ENCODE peak calls at places on chromosomes 16 and 17, in four cellular contexts. One of them, this sample, is unnamed.

GRCh38 chr16:68954871-68955635 is 111.7 kb downstream of the TANGO6 start:
- DNase-seq in HepG2: no peak
- DNase-seq in GM12878: no peak
- DNase-seq in K562: no peak
- DNase-seq in this sample: no peak

GRCh38 chr17:81285179-81285878 is 9.8 kb downstream of the SLC38A10 start:
- DNase-seq in HepG2: no peak
- DNase-seq in GM12878: no peak
- DNase-seq in K562: peak
- DNase-seq in this sample: peak

GRCh38 chr16:22633280-22633679 is 122.6 kb downstream of the NPIPB5 start:
- DNase-seq in HepG2: no peak
- DNase-seq in GM12878: no peak
- DNase-seq in K562: no peak
- DNase-seq in this sample: no peak

GRCh38 chr16:23952128-23953041 is 116.6 kb downstream of the PRKCB start:
- DNase-seq in HepG2: no peak
- DNase-seq in GM12878: no peak
- DNase-seq in K562: peak
- DNase-seq in this sample: no peak

GRCh38 chr17:17876959-17877547 is 40.3 kb upstream of the SREBF1 start:
- DNase-seq in HepG2: no peak
- DNase-seq in GM12878: no peak
- DNase-seq in K562: no peak
- DNase-seq in this sample: no peak

GRCh38 chr16:85184404-85184803 is 72.1 kb upstream of the CIBAR2 start:
- DNase-seq in HepG2: no peak
- DNase-seq in GM12878: no peak
- DNase-seq in K562: no peak
- DNase-seq in this sample: no peak

GRCh38 chr17:9291912-9292562 is 270.7 kb downstream of the NTN1 start:
- DNase-seq in HepG2: peak
- DNase-seq in GM12878: no peak
- DNase-seq in K562: peak
- DNase-seq in this sample: peak

GRCh38 chr17:78300962-78301820 is 58.7 kb downstream of the SOCS3 start:
- DNase-seq in HepG2: no peak
- DNase-seq in GM12878: no peak
- DNase-seq in K562: no peak
- DNase-seq in this sample: no peak

GRCh38 chr17:67521773-67522069 is 144.6 kb downstream of the PITPNC1 start:
- DNase-seq in HepG2: no peak
- DNase-seq in GM12878: no peak
- DNase-seq in K562: no peak
- DNase-seq in this sample: no peak

GRCh38 chr17:71942626-71943025 is 178.2 kb upstream of the SOX9 start:
- DNase-seq in HepG2: no peak
- DNase-seq in GM12878: no peak
- DNase-seq in K562: no peak
- DNase-seq in this sample: no peak

GRCh38 chr16:70674221-70675014 is 11.4 kb downstream of the MTSS2 start:
- DNase-seq in HepG2: no peak
- DNase-seq in GM12878: no peak
- DNase-seq in K562: no peak
- DNase-seq in this sample: no peak

GRCh38 chr17:72576289-72576759 is 455.5 kb downstream of the SOX9 start:
- DNase-seq in HepG2: peak
- DNase-seq in GM12878: no peak
- DNase-seq in K562: no peak
- DNase-seq in this sample: no peak

GRCh38 chr17:72338847-72339790 is 218.3 kb downstream of the SOX9 start:
- DNase-seq in HepG2: peak
- DNase-seq in GM12878: no peak
- DNase-seq in K562: no peak
- DNase-seq in this sample: peak

GRCh38 chr17:28944862-28945741 is 6.2 kb downstream of the PHF12 start:
- DNase-seq in HepG2: no peak
- DNase-seq in GM12878: no peak
- DNase-seq in K562: no peak
- DNase-seq in this sample: no peak

GRCh38 chr17:59848778-59849177 is 44.0 kb downstream of the TUBD1 start:
- DNase-seq in HepG2: peak
- DNase-seq in GM12878: no peak
- DNase-seq in K562: no peak
- DNase-seq in this sample: no peak

GRCh38 chr17:27244481-27245223 is 49.3 kb upstream of the WSB1 start:
- DNase-seq in HepG2: peak
- DNase-seq in GM12878: no peak
- DNase-seq in K562: no peak
- DNase-seq in this sample: peak

GRCh38 chr17:8062807-8063483 is 24.1 kb downstream of the ALOX15B start:
- DNase-seq in HepG2: no peak
- DNase-seq in GM12878: no peak
- DNase-seq in K562: no peak
- DNase-seq in this sample: peak

GRCh38 chr16:70474320-70475053 is 20.1 kb downstream of the FCSK start:
- DNase-seq in HepG2: no peak
- DNase-seq in GM12878: no peak
- DNase-seq in K562: no peak
- DNase-seq in this sample: no peak

GRCh38 chr16:57614546-57615343 is 13.7 kb upstream of the ADGRG1 start:
- DNase-seq in HepG2: no peak
- DNase-seq in GM12878: no peak
- DNase-seq in K562: no peak
- DNase-seq in this sample: no peak

GRCh38 chr17:42436401-42436800 is 13.3 kb upstream of the CAVIN1 start:
- DNase-seq in HepG2: peak
- DNase-seq in GM12878: no peak
- DNase-seq in K562: peak
- DNase-seq in this sample: peak

GRCh38 chr17:27624555-27624954 is 6.4 kb upstream of the LGALS9 start:
- DNase-seq in HepG2: no peak
- DNase-seq in GM12878: no peak
- DNase-seq in K562: no peak
- DNase-seq in this sample: no peak

GRCh38 chr17:80663783-80664206 is 119.2 kb downstream of the RPTOR start:
- DNase-seq in HepG2: no peak
- DNase-seq in GM12878: no peak
- DNase-seq in K562: no peak
- DNase-seq in this sample: no peak

GRCh38 chr16:13919330-13919682 is 648 bp upstream of the ERCC4 start:
- DNase-seq in HepG2: peak
- DNase-seq in GM12878: no peak
- DNase-seq in K562: peak
- DNase-seq in this sample: no peak

GRCh38 chr17:39244016-39244599 is 18.4 kb upstream of the STAC2 start:
- DNase-seq in HepG2: no peak
- DNase-seq in GM12878: no peak
- DNase-seq in K562: no peak
- DNase-seq in this sample: no peak

GRCh38 chr17:58576679-58577367 is 62.4 kb upstream of the MTMR4 start:
- DNase-seq in HepG2: peak
- DNase-seq in GM12878: no peak
- DNase-seq in K562: no peak
- DNase-seq in this sample: no peak

GRCh38 chr17:7644768-7645167 is 6.0 kb upstream of the ATP1B2 start:
- DNase-seq in HepG2: no peak
- DNase-seq in GM12878: no peak
- DNase-seq in K562: no peak
- DNase-seq in this sample: no peak

GRCh38 chr16:57260294-57260929 is 15.4 kb downstream of the ARL2BP start:
- DNase-seq in HepG2: no peak
- DNase-seq in GM12878: peak
- DNase-seq in K562: peak
- DNase-seq in this sample: peak

GRCh38 chr17:40366861-40367518 is 2.5 kb upstream of the GJD3 start:
- DNase-seq in HepG2: no peak
- DNase-seq in GM12878: no peak
- DNase-seq in K562: peak
- DNase-seq in this sample: no peak

DNA sequence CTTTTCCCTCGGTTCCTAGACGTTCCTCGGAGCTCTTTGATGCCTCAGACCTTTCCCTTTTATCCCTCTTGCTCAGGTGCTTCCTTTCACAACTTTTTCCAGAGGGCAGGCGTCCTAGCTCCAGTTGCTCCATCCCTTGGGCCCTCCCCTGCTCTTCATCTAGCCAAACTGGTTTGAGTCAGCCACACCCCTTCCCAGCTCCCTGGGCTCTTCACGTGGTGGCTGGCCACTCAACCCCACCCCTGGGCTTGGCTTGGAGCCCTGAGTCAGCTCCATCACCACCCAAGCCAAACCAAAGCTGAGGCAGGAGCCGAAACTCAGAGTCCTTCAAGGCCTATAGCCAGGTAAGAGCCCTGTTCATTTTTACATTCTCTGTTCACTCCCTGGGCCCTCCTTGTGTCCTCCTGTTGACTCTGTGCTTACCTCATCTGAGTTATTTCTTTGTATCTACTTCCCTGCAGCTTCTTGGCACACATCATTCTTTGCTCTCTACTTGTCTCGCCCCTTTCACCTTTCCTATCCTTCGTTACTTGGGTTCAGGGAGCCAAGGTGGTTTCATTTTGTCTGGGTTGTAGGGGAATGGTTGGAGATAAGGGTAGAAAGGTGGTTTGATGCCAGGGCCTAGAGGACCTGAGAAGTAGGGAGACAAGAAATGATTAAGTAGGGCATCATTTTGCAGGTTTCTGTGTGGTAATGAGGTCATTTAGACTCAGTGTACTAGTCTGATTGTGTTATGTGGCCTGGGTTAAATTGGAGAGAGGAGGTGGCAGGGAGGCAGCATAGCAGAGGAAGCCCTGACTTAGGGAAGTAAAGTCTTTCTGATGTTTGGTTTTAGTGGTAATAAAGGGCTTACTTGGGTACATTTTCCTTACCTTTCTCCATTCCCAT is 7.6 kb upstream of the PHKG2 start:
- DNase-seq in HepG2: no peak
- DNase-seq in GM12878: no peak
- DNase-seq in K562: peak
- DNase-seq in this sample: peak
- H3K9ac ChIP-seq in HepG2: no peak
- H3K9ac ChIP-seq in GM12878: no peak
- H3K9ac ChIP-seq in K562: no peak
- H3K9ac ChIP-seq in this sample: peak

GRCh38 chr16:84156342-84156784 is 11.3 kb downstream of the DNAAF1 start:
- DNase-seq in HepG2: no peak
- DNase-seq in GM12878: no peak
- DNase-seq in K562: no peak
- DNase-seq in this sample: no peak

GRCh38 chr16:84155226-84155625 is 10.1 kb downstream of the DNAAF1 start:
- DNase-seq in HepG2: no peak
- DNase-seq in GM12878: no peak
- DNase-seq in K562: no peak
- DNase-seq in this sample: no peak

GRCh38 chr16:84153660-84154214 is 8.6 kb downstream of the DNAAF1 start:
- DNase-seq in HepG2: no peak
- DNase-seq in GM12878: no peak
- DNase-seq in K562: no peak
- DNase-seq in this sample: no peak

GRCh38 chr16:84144859-84145639 is at the start of the genes DNAAF1 and HSDL1:
- DNase-seq in HepG2: peak
- DNase-seq in GM12878: peak
- DNase-seq in K562: peak
- DNase-seq in this sample: peak

GRCh38 chr16:84150926-84151325 is 5.8 kb downstream of the DNAAF1 start:
- DNase-seq in HepG2: no peak
- DNase-seq in GM12878: no peak
- DNase-seq in K562: no peak
- DNase-seq in this sample: no peak
- TF ChIP-seq MYC in HepG2: no peak
- TF ChIP-seq MYC in GM12878: no peak
- TF ChIP-seq MYC in K562: no peak
- TF ChIP-seq MYC in this sample: no peak

GRCh38 chr17:82900741-82901140 is 60.9 kb upstream of the ZNF750 start:
- DNase-seq in HepG2: no peak
- DNase-seq in GM12878: no peak
- DNase-seq in K562: no peak
- DNase-seq in this sample: no peak

GRCh38 chr17:82901836-82902235 is 62.0 kb upstream of the ZNF750 start:
- DNase-seq in HepG2: no peak
- DNase-seq in GM12878: no peak
- DNase-seq in K562: no peak
- DNase-seq in this sample: no peak

GRCh38 chr17:82899941-82900340 is 60.1 kb upstream of the ZNF750 start:
- DNase-seq in HepG2: no peak
- DNase-seq in GM12878: no peak
- DNase-seq in K562: no peak
- DNase-seq in this sample: no peak

GRCh38 chr17:82902972-82903874 is 63.4 kb upstream of the ZNF750 start:
- DNase-seq in HepG2: no peak
- DNase-seq in GM12878: no peak
- DNase-seq in K562: no peak
- DNase-seq in this sample: no peak

GRCh38 chr17:82901356-82901755 is 61.5 kb upstream of the ZNF750 start:
- DNase-seq in HepG2: no peak
- DNase-seq in GM12878: no peak
- DNase-seq in K562: no peak
- DNase-seq in this sample: no peak
- H3K9ac ChIP-seq in HepG2: no peak
- H3K9ac ChIP-seq in GM12878: no peak
- H3K9ac ChIP-seq in K562: no peak
- H3K9ac ChIP-seq in this sample: no peak

GRCh38 chr17:12099412-12099811 is 78.7 kb downstream of the MAP2K4 start:
- DNase-seq in HepG2: peak
- DNase-seq in GM12878: no peak
- DNase-seq in K562: no peak
- DNase-seq in this sample: no peak

GRCh38 chr17:12095522-12095921 is 74.8 kb downstream of the MAP2K4 start:
- DNase-seq in HepG2: no peak
- DNase-seq in GM12878: no peak
- DNase-seq in K562: no peak
- DNase-seq in this sample: no peak

GRCh38 chr17:12094336-12094735 is 73.7 kb downstream of the MAP2K4 start:
- DNase-seq in HepG2: no peak
- DNase-seq in GM12878: no peak
- DNase-seq in K562: no peak
- DNase-seq in this sample: no peak

GRCh38 chr17:12098568-12098967 is 77.9 kb downstream of the MAP2K4 start:
- DNase-seq in HepG2: no peak
- DNase-seq in GM12878: peak
- DNase-seq in K562: no peak
- DNase-seq in this sample: no peak

DNA sequence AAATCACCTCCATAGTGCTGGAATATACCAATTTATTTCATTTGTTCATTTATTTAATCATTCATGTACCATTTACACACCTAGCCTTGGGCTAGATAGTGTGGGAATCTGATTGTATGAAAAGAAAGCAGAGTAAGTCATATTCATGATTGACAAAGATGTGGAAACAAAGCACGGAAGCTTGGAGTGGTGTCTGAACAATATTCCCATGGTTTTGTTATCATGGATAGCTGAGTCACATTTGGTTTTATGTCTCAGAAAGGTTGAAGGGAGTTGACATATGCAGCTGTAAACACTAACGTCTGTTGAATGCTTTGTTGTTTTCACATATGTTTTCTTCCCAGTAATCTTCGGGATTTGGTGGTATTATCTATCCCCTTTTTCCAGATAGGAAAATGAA is 76.6 kb downstream of the MAP2K4 start:
- DNase-seq in HepG2: no peak
- DNase-seq in GM12878: no peak
- DNase-seq in K562: no peak
- DNase-seq in this sample: peak
- TF ChIP-seq MYC in HepG2: no peak
- TF ChIP-seq MYC in GM12878: no peak
- TF ChIP-seq MYC in K562: no peak
- TF ChIP-seq MYC in this sample: no peak